ENCODE peak calls at places on chromosomes 1 and 21, in ten cellular contexts. M, P, Y, H, I, W, G, V, C and K are unnamed samples.

GRCh38 chr21:29077651-29078090 is 4.2 kb upstream of the CCT8 start:
- DNase-seq in M (no peak), P (no peak), Y (peak), H (no peak), I (no peak), W (no peak), G (peak), V (peak), C (no peak), K (no peak)

GRCh38 chr1:21663251-21663950 is 5.8 kb downstream of the RAP1GAP start:
- DNase-seq in M (no peak), P (no peak), Y (no peak), H (peak), I (no peak), W (no peak), G (no peak), V (no peak), C (no peak), K (no peak)

GRCh38 chr21:32468567-32469175 is 56.2 kb downstream of the EVA1C start:
- DNase-seq in M (no peak), P (no peak), Y (no peak), H (no peak), I (no peak), W (no peak), G (no peak), V (no peak), C (no peak), K (no peak)

GRCh38 chr1:161089251-161089924 is at the start of gene NECTIN4:
- DNase-seq in M (no peak), P (no peak), Y (peak), H (peak), I (no peak), W (peak), G (peak), V (no peak), C (no peak), K (no peak)

GRCh38 chr1:39391741-39392679 is 99.4 kb upstream of the BMP8A start:
- DNase-seq in M (peak), P (no peak), Y (peak), H (no peak), I (no peak), W (no peak), G (no peak), V (peak), C (no peak), K (no peak)

GRCh38 chr1:169106921-169107672 is 607 bp downstream of the ATP1B1 start:
- DNase-seq in M (peak), P (no peak), Y (peak), H (no peak), I (no peak), W (peak), G (no peak), V (peak), C (no peak), K (peak)

GRCh38 chr1:56576880-56577858 is 2.2 kb downstream of the PLPP3 start:
- DNase-seq in M (no peak), P (no peak), Y (peak), H (no peak), I (no peak), W (no peak), G (no peak), V (peak), C (no peak), K (peak)

GRCh38 chr1:225977937-225978748 is 21.0 kb downstream of the SDE2 start:
- DNase-seq in M (no peak), P (no peak), Y (peak), H (no peak), I (no peak), W (no peak), G (no peak), V (no peak), C (no peak), K (peak)

GRCh38 chr1:10084045-10084444 is 51.3 kb downstream of the UBE4B start:
- DNase-seq in M (no peak), P (no peak), Y (no peak), H (no peak), I (no peak), W (no peak), G (no peak), V (no peak), C (no peak), K (no peak)

GRCh38 chr1:156865258-156865657 is 4.6 kb downstream of the NTRK1 start:
- DNase-seq in M (no peak), P (no peak), Y (no peak), H (no peak), I (no peak), W (no peak), G (no peak), V (no peak), C (no peak), K (peak)

GRCh38 chr1:7103322-7104052 is 318.2 kb downstream of the CAMTA1 start:
- DNase-seq in M (no peak), P (no peak), Y (no peak), H (no peak), I (no peak), W (no peak), G (no peak), V (no peak), C (no peak), K (no peak)

GRCh38 chr1:211326528-211327340 is at the start of gene TRAF5:
- DNase-seq in M (peak), P (peak), Y (peak), H (peak), I (no peak), W (peak), G (peak), V (peak), C (peak), K (peak)

GRCh38 chr1:113283914-113284313 is 106.4 kb upstream of the MAGI3 start:
- DNase-seq in M (no peak), P (no peak), Y (peak), H (no peak), I (no peak), W (no peak), G (no peak), V (no peak), C (no peak), K (no peak)

GRCh38 chr1:17094664-17095063 is 24.6 kb downstream of the PADI2 start:
- DNase-seq in M (no peak), P (no peak), Y (no peak), H (no peak), I (no peak), W (no peak), G (no peak), V (no peak), C (no peak), K (no peak)

GRCh38 chr1:37056201-37056764 is 22.0 kb upstream of the GRIK3 start:
- DNase-seq in M (no peak), P (no peak), Y (no peak), H (no peak), I (no peak), W (no peak), G (no peak), V (no peak), C (no peak), K (no peak)

GRCh38 chr1:63448741-63449140 is 74.3 kb downstream of the ITGB3BP start:
- DNase-seq in M (no peak), P (no peak), Y (no peak), H (no peak), I (no peak), W (no peak), G (no peak), V (no peak), C (no peak), K (no peak)

GRCh38 chr1:237562247-237562823 is 328.4 kb downstream of the ZP4 start:
- DNase-seq in M (no peak), P (no peak), Y (no peak), H (no peak), I (no peak), W (no peak), G (peak), V (peak), C (no peak), K (peak)

GRCh38 chr21:25639167-25639921 is at the start of gene JAM2:
- DNase-seq in M (peak), P (no peak), Y (peak), H (no peak), I (no peak), W (peak), G (peak), V (no peak), C (peak), K (no peak)

GRCh38 chr1:116377564-116378529 is 4.8 kb downstream of the ATP1A1 start:
- DNase-seq in M (peak), P (peak), Y (peak), H (no peak), I (no peak), W (peak), G (peak), V (peak), C (no peak), K (peak)

GRCh38 chr1:92728687-92729086 is 56.2 kb downstream of the EVI5 start:
- DNase-seq in M (no peak), P (no peak), Y (no peak), H (no peak), I (no peak), W (no peak), G (no peak), V (no peak), C (no peak), K (peak)

GRCh38 chr1:195495720-195496635 is 1112.3 kb downstream of the KCNT2 start:
- DNase-seq in M (no peak), P (no peak), Y (no peak), H (no peak), I (no peak), W (no peak), G (no peak), V (no peak), C (no peak), K (no peak)

GRCh38 chr1:116910379-116911165 is 856 bp downstream of the PTGFRN start:
- DNase-seq in M (peak), P (no peak), Y (peak), H (peak), I (no peak), W (peak), G (peak), V (peak), C (peak), K (peak)

GRCh38 chr1:56535949-56536348 is 43.4 kb downstream of the PLPP3 start:
- DNase-seq in M (peak), P (no peak), Y (peak), H (peak), I (no peak), W (no peak), G (no peak), V (no peak), C (no peak), K (no peak)

GRCh38 chr1:234659538-234659937 is 49.6 kb upstream of the IRF2BP2 start:
- DNase-seq in M (no peak), P (no peak), Y (no peak), H (no peak), I (no peak), W (no peak), G (no peak), V (peak), C (no peak), K (peak)

GRCh38 chr1:119871881-119872280 is 24.4 kb downstream of the ADAM30 start:
- DNase-seq in M (no peak), P (no peak), Y (no peak), H (no peak), I (no peak), W (no peak), G (no peak), V (no peak), C (no peak), K (no peak)

GRCh38 chr21:45637883-45638282 is 5.6 kb upstream of the PCBP3 start:
- DNase-seq in M (no peak), P (no peak), Y (no peak), H (no peak), I (no peak), W (no peak), G (no peak), V (no peak), C (peak), K (no peak)

GRCh38 chr1:117654485-117655219 is 48.8 kb downstream of the TENT5C start:
- DNase-seq in M (no peak), P (no peak), Y (no peak), H (no peak), I (no peak), W (no peak), G (no peak), V (no peak), C (no peak), K (peak)

GRCh38 chr1:233575450-233575849 is 38.5 kb upstream of the KCNK1 start:
- DNase-seq in M (no peak), P (no peak), Y (no peak), H (no peak), I (no peak), W (no peak), G (no peak), V (no peak), C (no peak), K (no peak)

GRCh38 chr1:39436842-39437241 is 54.6 kb upstream of the BMP8A start:
- DNase-seq in M (no peak), P (no peak), Y (no peak), H (no peak), I (no peak), W (no peak), G (peak), V (no peak), C (no peak), K (no peak)

GRCh38 chr21:28447453-28447852 is 545.2 kb downstream of the LTN1 start:
- DNase-seq in M (no peak), P (no peak), Y (no peak), H (no peak), I (no peak), W (no peak), G (no peak), V (no peak), C (no peak), K (no peak)

GRCh38 chr1:201325678-201326060 is 42.4 kb downstream of the PKP1 start:
- DNase-seq in M (no peak), P (no peak), Y (no peak), H (no peak), I (no peak), W (no peak), G (no peak), V (no peak), C (no peak), K (no peak)

GRCh38 chr1:75133754-75134655 is at the start of gene LHX8:
- DNase-seq in M (no peak), P (no peak), Y (no peak), H (no peak), I (no peak), W (no peak), G (no peak), V (peak), C (no peak), K (no peak)

GRCh38 chr21:46007498-46007868 is 25.9 kb downstream of the COL6A1 start:
- DNase-seq in M (no peak), P (no peak), Y (no peak), H (no peak), I (no peak), W (no peak), G (no peak), V (no peak), C (peak), K (no peak)

GRCh38 chr1:191671236-191671635 is 487.0 kb upstream of the RGS18 start:
- DNase-seq in M (no peak), P (no peak), Y (no peak), H (no peak), I (no peak), W (no peak), G (no peak), V (no peak), C (no peak), K (no peak)

GRCh38 chr1:27070390-27071048 is 57.9 kb upstream of the TENT5B start:
- DNase-seq in M (no peak), P (peak), Y (peak), H (peak), I (no peak), W (no peak), G (no peak), V (no peak), C (no peak), K (no peak)

GRCh38 chr1:199041173-199041914 is 402.5 kb downstream of the PTPRC start:
- DNase-seq in M (no peak), P (no peak), Y (no peak), H (no peak), I (no peak), W (no peak), G (no peak), V (no peak), C (no peak), K (peak)

GRCh38 chr1:151282883-151283725 is 1.0 kb downstream of the ZNF687 start:
- DNase-seq in M (peak), P (peak), Y (peak), H (peak), I (no peak), W (peak), G (no peak), V (peak), C (no peak), K (peak)

GRCh38 chr21:46424621-46425020 is 34.1 kb upstream of the DIP2A start:
- DNase-seq in M (no peak), P (no peak), Y (no peak), H (no peak), I (no peak), W (no peak), G (no peak), V (no peak), C (no peak), K (no peak)

GRCh38 chr21:23968008-23968407 is 1639.3 kb downstream of the MRPL39 start:
- DNase-seq in M (no peak), P (no peak), Y (peak), H (no peak), I (no peak), W (no peak), G (no peak), V (no peak), C (no peak), K (no peak)

DNA sequence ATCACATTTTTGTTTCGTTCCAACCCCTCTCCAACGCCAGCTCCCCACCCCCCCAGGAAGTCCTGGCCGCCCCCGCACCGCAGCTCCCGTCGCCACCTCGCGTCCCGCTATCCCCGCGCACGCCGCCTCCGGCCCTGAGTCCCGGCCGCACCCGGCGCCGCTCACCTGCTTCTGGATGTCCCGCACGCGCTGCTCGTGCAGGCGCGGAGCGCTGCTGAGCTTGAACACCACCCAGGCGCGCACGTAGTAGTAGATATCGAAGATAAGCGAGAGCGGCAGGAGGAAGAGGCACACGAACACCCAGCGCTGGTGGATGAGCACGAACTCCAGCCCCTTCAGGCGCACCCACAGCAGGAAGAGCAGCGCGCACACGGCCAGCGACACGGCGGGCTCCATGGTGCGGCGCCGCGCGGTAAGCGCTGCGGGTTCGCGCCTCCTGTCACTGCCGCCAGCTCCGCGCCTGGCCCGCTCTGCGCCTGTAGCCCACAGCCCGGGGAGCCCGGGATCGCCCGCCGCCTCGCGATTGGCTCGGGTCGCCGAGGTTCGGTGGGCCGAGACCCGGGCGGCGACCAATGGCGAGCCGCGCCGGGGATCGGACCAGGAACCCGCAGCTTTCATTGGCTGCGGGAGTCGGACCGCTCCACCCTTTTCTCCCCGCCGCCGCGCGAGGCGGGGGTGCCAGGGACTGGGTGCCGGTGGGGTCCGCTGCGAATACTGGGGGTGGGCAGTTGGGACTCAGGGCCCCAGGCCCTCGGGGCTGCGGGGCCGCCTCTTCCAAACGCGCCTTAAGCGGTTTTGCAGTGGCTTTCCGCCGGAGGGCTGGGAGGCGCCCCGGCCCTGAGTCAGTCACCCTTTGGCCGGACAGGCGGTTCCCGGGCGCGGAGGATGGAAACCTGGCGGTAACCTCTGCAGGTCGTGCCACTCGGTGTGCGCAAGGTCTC is at the start of gene DHCR24:
- DNase-seq in M (peak), P (peak), Y (peak), H (peak), I (no peak), W (peak), G (peak), V (peak), C (no peak), K (peak)
- TF ChIP-seq POLR2A in M (no peak), P (no peak), Y (peak), H (no peak), I (no peak), W (peak), G (peak), V (peak), C (no peak), K (peak)

DNA sequence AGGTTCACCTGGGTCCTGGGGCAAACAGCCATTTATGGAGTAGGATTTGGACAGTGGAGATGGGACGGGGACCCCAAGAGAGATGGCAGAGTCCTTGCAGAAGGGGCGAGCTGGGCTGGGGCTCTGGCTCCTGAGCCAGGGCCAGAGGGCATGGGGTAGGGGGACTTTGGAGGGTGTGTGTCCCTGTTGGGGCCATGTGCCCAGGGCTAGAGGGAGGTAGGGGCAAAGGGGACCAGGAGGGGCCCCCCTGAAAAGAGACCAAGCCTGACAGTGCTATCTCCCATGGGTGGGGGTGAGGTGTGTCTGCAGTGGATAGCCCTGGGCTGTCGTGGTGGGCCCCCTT is 92.3 kb downstream of the TRIM11 start:
- DNase-seq in M (no peak), P (no peak), Y (no peak), H (no peak), I (no peak), W (no peak), G (no peak), V (no peak), C (no peak), K (no peak)
- TF ChIP-seq CTCF in M (no peak), P (no peak), Y (no peak), H (no peak), I (no peak), W (no peak), G (no peak), V (no peak), C (no peak), K (no peak)

GRCh38 chr1:66354311-66354922 is 179.5 kb upstream of the SGIP1 start:
- DNase-seq in M (no peak), P (no peak), Y (no peak), H (no peak), I (no peak), W (no peak), G (no peak), V (peak), C (no peak), K (no peak)
- H3K4me3 ChIP-seq in M (peak), P (no peak), Y (no peak), H (no peak), I (no peak), W (no peak), G (no peak), V (no peak), C (no peak), K (no peak)

GRCh38 chr1:2628191-2628932 is 4.5 kb downstream of the MMEL1 start:
- DNase-seq in M (no peak), P (no peak), Y (no peak), H (no peak), I (no peak), W (no peak), G (no peak), V (no peak), C (no peak), K (no peak)

GRCh38 chr1:2627746-2628145 is 5.1 kb downstream of the MMEL1 start:
- DNase-seq in M (no peak), P (no peak), Y (no peak), H (no peak), I (no peak), W (no peak), G (no peak), V (no peak), C (no peak), K (no peak)

GRCh38 chr1:2623571-2624337 is 9.1 kb downstream of the MMEL1 start:
- DNase-seq in M (no peak), P (no peak), Y (no peak), H (no peak), I (no peak), W (no peak), G (no peak), V (no peak), C (no peak), K (no peak)

GRCh38 chr1:2624735-2625300 is 8.0 kb downstream of the MMEL1 start:
- DNase-seq in M (no peak), P (no peak), Y (no peak), H (no peak), I (no peak), W (no peak), G (no peak), V (no peak), C (no peak), K (no peak)

DNA sequence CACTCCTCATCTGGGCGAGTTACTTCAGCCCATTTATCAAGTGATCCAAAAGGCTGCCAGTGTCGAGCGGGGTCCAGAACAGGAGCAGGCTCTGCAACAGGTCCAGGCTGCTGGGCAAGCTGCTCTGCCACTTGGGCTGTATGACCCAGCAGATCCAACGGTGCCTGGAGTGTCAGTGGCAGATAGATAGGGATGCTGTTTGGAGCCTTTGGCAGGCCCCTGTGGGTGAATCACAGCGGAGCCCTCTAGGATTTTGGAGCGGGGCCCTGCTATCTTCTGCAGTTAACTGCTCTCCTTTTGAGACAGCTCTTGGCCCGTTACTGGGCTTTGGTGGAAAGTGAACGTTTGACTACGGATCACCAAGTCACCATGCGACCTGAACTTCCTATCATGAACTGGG is 7.5 kb downstream of the MMEL1 start:
- DNase-seq in M (no peak), P (no peak), Y (no peak), H (no peak), I (no peak), W (no peak), G (no peak), V (no peak), C (no peak), K (no peak)
- TF ChIP-seq POLR2A in M (no peak), P (no peak), Y (no peak), H (no peak), I (no peak), W (no peak), G (no peak), V (no peak), C (no peak), K (no peak)